ENCODE peak calls at places on chromosomes 4 and X, in four cellular contexts. One of them, this sample, is unnamed.
A peak's percentile ranks its signal among the peaks of the same experiment; 100 is the strongest.

GRCh38 chrX:13201605-13202219 is 118.1 kb downstream of the ATXN3L start:
- DNase-seq in fibroblast of pulmonary artery: no peak
- DNase-seq in GM10248: no peak
- DNase-seq in choroid plexus epithelial cell: no peak
- DNase-seq in this sample: no peak

GRCh38 chr4:47838445-47838844 is 578 bp upstream of the CORIN start:
- DNase-seq in GM10248: no peak
- DNase-seq in fibroblast of pulmonary artery: no peak
- DNase-seq in choroid plexus epithelial cell: no peak
- DNase-seq in this sample: no peak

GRCh38 chr4:1310031-1310795 is 20.5 kb downstream of the MAEA start:
- DNase-seq in choroid plexus epithelial cell: peak; percentile 17
- DNase-seq in GM10248: no peak
- DNase-seq in fibroblast of pulmonary artery: no peak
- DNase-seq in this sample: no peak

GRCh38 chr4:65089666-65090065 is 580.6 kb downstream of the EPHA5 start:
- DNase-seq in fibroblast of pulmonary artery: peak; percentile 45
- DNase-seq in GM10248: no peak
- DNase-seq in choroid plexus epithelial cell: peak; percentile 19
- DNase-seq in this sample: no peak

GRCh38 chrX:20487227-20487626 is 220.5 kb upstream of the RPS6KA3 start:
- DNase-seq in choroid plexus epithelial cell: peak; percentile 34
- DNase-seq in fibroblast of pulmonary artery: peak; percentile 30
- DNase-seq in GM10248: no peak
- DNase-seq in this sample: no peak

GRCh38 chr4:3875466-3875865 is 109.3 kb downstream of the ADRA2C start:
- DNase-seq in fibroblast of pulmonary artery: no peak
- DNase-seq in GM10248: no peak
- DNase-seq in choroid plexus epithelial cell: no peak
- DNase-seq in this sample: peak; percentile 5

GRCh38 chr4:116838609-116839008 is 246.8 kb downstream of the TRAM1L1 start:
- DNase-seq in fibroblast of pulmonary artery: no peak
- DNase-seq in choroid plexus epithelial cell: no peak
- DNase-seq in GM10248: no peak
- DNase-seq in this sample: no peak

GRCh38 chr4:110865611-110866254 is 242.9 kb upstream of the PITX2 start:
- DNase-seq in GM10248: no peak
- DNase-seq in choroid plexus epithelial cell: peak; percentile 35
- DNase-seq in fibroblast of pulmonary artery: peak; percentile 49
- DNase-seq in this sample: no peak

GRCh38 chr4:55001538-55001937 is 123.9 kb downstream of the KDR start:
- DNase-seq in choroid plexus epithelial cell: peak; percentile 65
- DNase-seq in GM10248: no peak
- DNase-seq in fibroblast of pulmonary artery: no peak
- DNase-seq in this sample: no peak

GRCh38 chr4:152655272-152656129 is 24.3 kb downstream of the TMEM154 start:
- DNase-seq in choroid plexus epithelial cell: no peak
- DNase-seq in GM10248: no peak
- DNase-seq in fibroblast of pulmonary artery: no peak
- DNase-seq in this sample: no peak
- TF ChIP-seq CTCF in choroid plexus epithelial cell: no peak
- TF ChIP-seq CTCF in GM10248: no peak
- TF ChIP-seq CTCF in fibroblast of pulmonary artery: no peak
- TF ChIP-seq CTCF in this sample: no peak

GRCh38 chr4:97912151-97912550 is 231.1 kb downstream of the STPG2 start:
- DNase-seq in fibroblast of pulmonary artery: no peak
- DNase-seq in choroid plexus epithelial cell: no peak
- DNase-seq in GM10248: no peak
- DNase-seq in this sample: no peak
- TF ChIP-seq CTCF in fibroblast of pulmonary artery: no peak
- TF ChIP-seq CTCF in choroid plexus epithelial cell: no peak
- TF ChIP-seq CTCF in GM10248: no peak
- TF ChIP-seq CTCF in this sample: no peak

GRCh38 chr4:8831221-8832129 is 40.2 kb downstream of the HMX1 start:
- DNase-seq in GM10248: no peak
- DNase-seq in choroid plexus epithelial cell: no peak
- DNase-seq in fibroblast of pulmonary artery: no peak
- DNase-seq in this sample: no peak
- TF ChIP-seq CTCF in GM10248: no peak
- TF ChIP-seq CTCF in choroid plexus epithelial cell: no peak
- TF ChIP-seq CTCF in fibroblast of pulmonary artery: no peak
- TF ChIP-seq CTCF in this sample: no peak

DNA sequence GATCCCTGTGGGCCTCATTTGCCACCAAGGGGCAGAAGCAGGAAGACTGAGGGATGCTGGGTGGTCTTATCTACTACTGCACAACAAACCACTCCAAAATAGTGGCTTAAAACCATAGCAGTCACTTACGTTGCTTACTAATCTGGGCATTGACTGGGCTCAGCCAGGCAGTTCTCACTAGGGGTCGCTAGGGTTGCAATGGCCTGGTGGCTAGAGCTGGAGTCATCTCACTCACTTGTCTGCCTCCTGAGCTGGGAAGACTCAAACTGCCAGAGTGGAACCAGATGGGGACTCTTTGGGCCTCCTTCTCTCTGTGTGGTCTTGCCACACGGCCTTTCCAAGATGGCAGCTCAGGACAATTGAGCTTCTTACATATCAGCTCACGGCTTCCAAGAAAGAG is 216.3 kb upstream of the BCOR start:
- DNase-seq in GM10248: no peak
- DNase-seq in choroid plexus epithelial cell: no peak
- DNase-seq in fibroblast of pulmonary artery: no peak
- DNase-seq in this sample: no peak
- TF ChIP-seq CTCF in GM10248: no peak
- TF ChIP-seq CTCF in choroid plexus epithelial cell: peak; percentile 34
- TF ChIP-seq CTCF in fibroblast of pulmonary artery: no peak
- TF ChIP-seq CTCF in this sample: no peak

GRCh38 chr4:10157478-10158354 is 41.1 kb upstream of the WDR1 start:
- DNase-seq in fibroblast of pulmonary artery: peak; percentile 93
- DNase-seq in GM10248: peak; percentile 76
- DNase-seq in choroid plexus epithelial cell: peak; percentile 88
- DNase-seq in this sample: peak; percentile 82
- TF ChIP-seq CTCF in fibroblast of pulmonary artery: peak; percentile 92
- TF ChIP-seq CTCF in GM10248: peak; percentile 75
- TF ChIP-seq CTCF in choroid plexus epithelial cell: peak; percentile 96
- TF ChIP-seq CTCF in this sample: peak; percentile 83

GRCh38 chr4:89044147-89044900 is 12.7 kb downstream of the FAM13A start:
- DNase-seq in GM10248: no peak
- DNase-seq in choroid plexus epithelial cell: no peak
- DNase-seq in fibroblast of pulmonary artery: no peak
- DNase-seq in this sample: no peak

GRCh38 chr4:89049853-89050252 is 7.1 kb downstream of the FAM13A start:
- DNase-seq in GM10248: no peak
- DNase-seq in choroid plexus epithelial cell: no peak
- DNase-seq in fibroblast of pulmonary artery: no peak
- DNase-seq in this sample: no peak

GRCh38 chr4:89054627-89055026 is 2.4 kb downstream of the FAM13A start:
- DNase-seq in choroid plexus epithelial cell: no peak
- DNase-seq in GM10248: no peak
- DNase-seq in fibroblast of pulmonary artery: no peak
- DNase-seq in this sample: no peak

DNA sequence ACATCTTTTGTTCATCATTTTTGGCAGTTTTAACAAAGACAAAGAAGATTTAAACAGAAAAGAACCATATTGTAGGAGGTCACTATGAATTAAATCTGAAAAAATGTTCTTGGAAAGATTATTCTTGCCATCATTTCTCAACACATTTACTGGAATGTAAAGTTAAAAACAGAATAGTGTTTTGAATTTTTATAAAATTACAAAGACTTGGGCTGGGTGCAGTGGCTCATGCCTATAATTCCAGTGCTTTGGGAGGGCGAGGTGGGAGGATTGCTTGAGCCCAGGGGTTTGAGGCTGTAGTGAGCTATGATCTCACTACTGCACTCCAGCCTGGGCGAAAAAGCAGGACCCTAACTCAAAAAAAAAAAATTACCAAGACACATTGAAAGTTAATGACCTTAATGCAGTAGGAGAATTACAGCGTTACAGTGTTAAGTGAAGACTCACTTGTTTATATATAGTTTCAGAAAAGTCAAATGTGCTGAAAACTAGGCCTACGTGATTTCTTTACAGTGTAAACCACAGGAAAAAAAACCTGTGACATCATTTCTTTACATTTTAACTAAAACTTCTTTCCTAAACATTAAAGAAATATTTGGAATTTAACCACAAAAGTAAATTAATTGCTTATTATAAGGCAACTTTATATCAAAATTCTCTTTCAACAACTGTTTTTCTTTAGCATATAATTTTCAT is 7.9 kb downstream of the FAM13A start:
- DNase-seq in fibroblast of pulmonary artery: no peak
- DNase-seq in choroid plexus epithelial cell: no peak
- DNase-seq in GM10248: no peak
- DNase-seq in this sample: no peak
- TF ChIP-seq CTCF in fibroblast of pulmonary artery: no peak
- TF ChIP-seq CTCF in choroid plexus epithelial cell: no peak
- TF ChIP-seq CTCF in GM10248: no peak
- TF ChIP-seq CTCF in this sample: no peak

GRCh38 chr4:8877780-8878040 is 6.1 kb upstream of the HMX1 start:
- DNase-seq in fibroblast of pulmonary artery: no peak
- DNase-seq in GM10248: no peak
- DNase-seq in choroid plexus epithelial cell: no peak
- DNase-seq in this sample: no peak

GRCh38 chr4:8886625-8887406 is 15.2 kb upstream of the HMX1 start:
- DNase-seq in GM10248: no peak
- DNase-seq in choroid plexus epithelial cell: no peak
- DNase-seq in fibroblast of pulmonary artery: no peak
- DNase-seq in this sample: no peak

GRCh38 chr4:8880851-8881250 is 9.2 kb upstream of the HMX1 start:
- DNase-seq in choroid plexus epithelial cell: no peak
- DNase-seq in fibroblast of pulmonary artery: no peak
- DNase-seq in GM10248: no peak
- DNase-seq in this sample: no peak

GRCh38 chr4:8879574-8879973 is 7.9 kb upstream of the HMX1 start:
- DNase-seq in fibroblast of pulmonary artery: no peak
- DNase-seq in GM10248: no peak
- DNase-seq in choroid plexus epithelial cell: no peak
- DNase-seq in this sample: no peak

GRCh38 chr4:8882239-8882638 is 10.6 kb upstream of the HMX1 start:
- DNase-seq in fibroblast of pulmonary artery: no peak
- DNase-seq in choroid plexus epithelial cell: no peak
- DNase-seq in GM10248: no peak
- DNase-seq in this sample: no peak
- TF ChIP-seq CTCF in fibroblast of pulmonary artery: no peak
- TF ChIP-seq CTCF in choroid plexus epithelial cell: no peak
- TF ChIP-seq CTCF in GM10248: no peak
- TF ChIP-seq CTCF in this sample: no peak

GRCh38 chr4:176272799-176273198 is 3.8 kb upstream of the ASB5 start:
- DNase-seq in choroid plexus epithelial cell: no peak
- DNase-seq in GM10248: no peak
- DNase-seq in fibroblast of pulmonary artery: no peak
- DNase-seq in this sample: no peak

GRCh38 chr4:176273741-176274140 is 4.7 kb upstream of the ASB5 start:
- DNase-seq in GM10248: no peak
- DNase-seq in fibroblast of pulmonary artery: no peak
- DNase-seq in choroid plexus epithelial cell: no peak
- DNase-seq in this sample: no peak

GRCh38 chr4:176277162-176277904 is 8.3 kb upstream of the ASB5 start:
- DNase-seq in GM10248: peak; percentile 34
- DNase-seq in fibroblast of pulmonary artery: peak; percentile 73
- DNase-seq in choroid plexus epithelial cell: peak; percentile 83
- DNase-seq in this sample: peak; percentile 38

GRCh38 chr4:176274441-176274840 is 5.4 kb upstream of the ASB5 start:
- DNase-seq in GM10248: no peak
- DNase-seq in fibroblast of pulmonary artery: no peak
- DNase-seq in choroid plexus epithelial cell: no peak
- DNase-seq in this sample: no peak

GRCh38 chr4:176276710-176277109 is 7.7 kb upstream of the ASB5 start:
- DNase-seq in fibroblast of pulmonary artery: no peak
- DNase-seq in choroid plexus epithelial cell: no peak
- DNase-seq in GM10248: no peak
- DNase-seq in this sample: no peak
- TF ChIP-seq CTCF in fibroblast of pulmonary artery: no peak
- TF ChIP-seq CTCF in choroid plexus epithelial cell: no peak
- TF ChIP-seq CTCF in GM10248: no peak
- TF ChIP-seq CTCF in this sample: no peak

GRCh38 chr4:112604590-112604989 is 32.1 kb downstream of the ZGRF1 start:
- DNase-seq in fibroblast of pulmonary artery: peak; percentile 76
- DNase-seq in GM10248: peak; percentile 55
- DNase-seq in choroid plexus epithelial cell: peak; percentile 84
- DNase-seq in this sample: peak; percentile 53
- TF ChIP-seq CTCF in fibroblast of pulmonary artery: peak; percentile 79
- TF ChIP-seq CTCF in GM10248: peak; percentile 57
- TF ChIP-seq CTCF in choroid plexus epithelial cell: peak; percentile 79
- TF ChIP-seq CTCF in this sample: peak; percentile 45

This sample was measured in GM20000.